ENCODE peak calls at places on chromosomes 16 and 17, in five cellular contexts. Z is dorsolateral prefrontal cortex, X is thyroid gland, P is A673, I is H9. T is an unnamed sample.

GRCh38 chr17:27480699-27481098 is 24.5 kb downstream of the KSR1 start:
- DNase-seq in I (no peak), Z (no peak), X (no peak), P (no peak), T (no peak)

GRCh38 chr17:28725166-28725659 is 820 bp downstream of the TLCD1 start:
- DNase-seq in I (peak), P (peak), Z (no peak), X (no peak), T (peak)

GRCh38 chr17:2107506-2107905 is 52.6 kb downstream of the HIC1 start:
- DNase-seq in X (peak), Z (no peak), P (no peak), I (no peak), T (no peak)

GRCh38 chr17:43737722-43738121 is 20.9 kb downstream of the SOST start:
- DNase-seq in P (no peak), Z (no peak), I (no peak), X (no peak), T (no peak)

GRCh38 chr16:10655415-10655977 is 39.2 kb downstream of the TEKT5 start:
- DNase-seq in Z (no peak), P (no peak), X (no peak), I (no peak), T (no peak)

GRCh38 chr16:88528902-88529318 is 41.3 kb upstream of the ZC3H18 start:
- DNase-seq in X (no peak), P (no peak), Z (no peak), I (no peak), T (no peak)

GRCh38 chr16:31107465-31107867 is 720 bp upstream of the BCKDK start:
- DNase-seq in Z (no peak), P (no peak), I (no peak), X (no peak), T (no peak)

GRCh38 chr16:27999687-28000086 is 63.8 kb downstream of the GSG1L start:
- DNase-seq in Z (no peak), X (no peak), I (no peak), P (no peak), T (peak)

GRCh38 chr17:64118452-64118979 is 11.4 kb downstream of the ERN1 start:
- DNase-seq in Z (no peak), P (peak), X (peak), I (peak), T (peak)

GRCh38 chr16:57446530-57447141 is 549 bp downstream of the CIAPIN1 start:
- DNase-seq in P (peak), I (no peak), X (peak), Z (peak), T (peak)

GRCh38 chr17:280216-280615 is 72.4 kb downstream of the RPH3AL start:
- DNase-seq in Z (no peak), I (no peak), P (no peak), X (no peak), T (no peak)

GRCh38 chr17:80034977-80035686 is 540 bp downstream of the TBC1D16 start:
- DNase-seq in I (peak), X (peak), P (peak), Z (no peak), T (peak)

GRCh38 chr17:13756763-13757162 is 155.0 kb upstream of the HS3ST3A1 start:
- DNase-seq in Z (no peak), P (no peak), I (no peak), X (no peak), T (no peak)

GRCh38 chr17:43367588-43368242 is 31.1 kb upstream of the ARL4D start:
- DNase-seq in P (peak), I (peak), X (no peak), Z (no peak), T (peak)

GRCh38 chr17:76537578-76538280 is at the start of gene CYGB:
- DNase-seq in I (no peak), P (no peak), Z (no peak), X (no peak), T (peak)

GRCh38 chr16:14529010-14529669 is 100.9 kb downstream of the PARN start:
- DNase-seq in I (peak), X (peak), P (peak), Z (peak), T (peak)

GRCh38 chr17:78414178-78415162 is 36.0 kb downstream of the PGS1 start:
- DNase-seq in X (no peak), I (no peak), Z (no peak), P (no peak), T (no peak)

GRCh38 chr16:83682126-83682857 is 125.5 kb upstream of the HSBP1 start:
- DNase-seq in X (no peak), Z (no peak), I (no peak), P (peak), T (peak)

GRCh38 chr16:89473791-89474414 is 16.5 kb downstream of the ANKRD11 start:
- DNase-seq in P (peak), I (no peak), X (no peak), Z (no peak), T (peak)

GRCh38 chr16:22008215-22009142 is 568 bp downstream of the MOSMO start:
- DNase-seq in X (peak), I (no peak), Z (peak), P (no peak), T (peak)

GRCh38 chr16:51648521-51648920 is 497.5 kb upstream of the SALL1 start:
- DNase-seq in P (no peak), X (no peak), I (no peak), Z (no peak), T (peak)

GRCh38 chr16:77946834-77947233 is 75.5 kb upstream of the CLEC3A start:
- DNase-seq in X (no peak), I (no peak), Z (no peak), P (no peak), T (no peak)
- H3K27ac ChIP-seq in X (no peak), I (no peak), Z (no peak), P (no peak), T (no peak)

DNA sequence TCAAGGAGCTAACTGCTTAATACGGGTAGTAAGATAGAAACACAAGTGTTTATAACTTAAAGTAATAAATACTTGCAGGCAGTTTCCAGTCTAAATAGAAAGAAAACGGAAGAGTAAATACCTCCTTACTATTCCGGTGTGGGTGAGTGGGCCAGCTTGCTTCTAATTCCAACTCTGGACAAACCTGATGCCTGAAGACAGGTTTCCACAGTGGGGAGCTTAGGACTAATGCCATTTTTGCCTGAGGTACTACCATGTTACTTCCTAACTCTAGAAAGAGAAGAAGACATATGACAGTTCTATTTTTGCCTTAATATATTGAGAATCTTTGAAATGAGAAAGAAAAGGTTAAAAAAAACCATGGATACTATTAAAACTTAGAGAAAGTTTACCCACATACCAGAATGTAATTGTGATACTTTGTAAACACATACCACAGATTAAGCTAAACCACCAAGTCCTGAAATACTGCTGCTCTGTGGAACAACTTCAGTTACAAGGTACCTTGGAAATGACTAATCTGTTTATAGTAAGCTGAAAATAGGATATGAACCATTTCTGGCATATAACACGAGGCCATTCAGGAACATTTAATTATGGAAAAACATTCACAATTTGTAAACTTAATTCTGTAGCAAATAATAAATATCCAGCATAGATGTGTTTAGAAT is 70.2 kb downstream of the ZZEF1 start:
- DNase-seq in I (no peak), P (no peak), Z (no peak), X (no peak), T (peak)
- H3K27ac ChIP-seq in I (no peak), P (no peak), Z (no peak), X (no peak), T (peak)

GRCh38 chr17:9643611-9644010 is 1.7 kb upstream of the USP43 start:
- DNase-seq in P (no peak), Z (no peak), X (no peak), I (no peak), T (peak)
- H3K27ac ChIP-seq in P (no peak), Z (no peak), X (no peak), I (no peak), T (no peak)

GRCh38 chr17:50153650-50154575 is 3.4 kb upstream of the PPP1R9B start:
- DNase-seq in Z (no peak), P (no peak), X (peak), I (no peak), T (peak)

GRCh38 chr17:50151041-50151936 is 812 bp upstream of the PPP1R9B start:
- DNase-seq in I (peak), X (peak), P (peak), Z (peak), T (peak)

GRCh38 chr17:50154604-50155003 is 4.1 kb upstream of the PPP1R9B start:
- DNase-seq in I (no peak), X (no peak), P (no peak), Z (no peak), T (no peak)

GRCh38 chr17:50151937-50152547 is 1.6 kb upstream of the PPP1R9B start:
- DNase-seq in P (peak), X (peak), Z (peak), I (peak), T (peak)

DNA sequence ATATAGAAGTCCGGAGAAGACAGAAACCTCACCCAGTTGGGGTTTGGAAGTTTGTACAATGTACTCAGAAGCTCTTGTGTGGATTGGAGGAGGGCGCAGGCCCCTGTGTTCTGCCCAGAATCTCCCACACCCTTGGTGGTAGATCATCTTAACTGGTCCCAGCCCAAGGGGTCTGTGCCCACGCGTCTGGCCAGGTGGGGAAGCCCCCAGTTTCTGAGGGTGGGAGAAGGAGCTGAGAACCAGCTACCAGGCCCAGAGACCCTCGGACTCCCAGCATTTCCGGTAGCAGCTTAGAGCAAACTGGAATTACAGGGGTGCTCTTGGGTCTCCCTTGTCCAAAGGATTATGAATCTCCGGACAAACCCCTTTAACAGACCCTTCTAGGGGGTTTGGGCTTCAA is 2.3 kb upstream of the PPP1R9B start:
- DNase-seq in X (no peak), Z (no peak), I (no peak), P (no peak), T (no peak)
- H3K27ac ChIP-seq in X (peak), Z (peak), I (no peak), P (peak), T (no peak)